ENCODE peak calls at places on chromosomes 13 and 19, in five cellular contexts. C is brain microvascular endothelial cell, A is fibroblast of lung, N is Kasumi-1, L is NCI-H1092. V is an unnamed sample.

GRCh38 chr13:70339738-70340137 is 231.5 kb upstream of the KLHL1 start:
- DNase-seq in C (peak; percentile 6), N (peak; percentile 46), L (no peak), A (no peak), V (peak; percentile 22)

GRCh38 chr13:25602206-25602605 is 230.4 kb downstream of the ATP8A2 start:
- DNase-seq in N (no peak), A (no peak), C (no peak), L (no peak), V (no peak)

GRCh38 chr19:47469419-47469700 is 2.3 kb downstream of the SLC8A2 start:
- DNase-seq in L (no peak), C (no peak), A (no peak), N (no peak), V (no peak)

GRCh38 chr19:45474941-45475516 is 7.2 kb downstream of the FOSB start:
- DNase-seq in A (no peak), C (peak; percentile 34), L (no peak), N (no peak), V (no peak)

GRCh38 chr19:16325671-16326400 is 1.2 kb downstream of the KLF2 start:
- DNase-seq in A (peak; percentile 33), L (peak; percentile 49), N (no peak), C (no peak), V (no peak)

GRCh38 chr13:83024955-83025594 is 857.2 kb downstream of the SLITRK1 start:
- DNase-seq in A (peak; percentile 0), N (no peak), L (no peak), C (no peak), V (no peak)

GRCh38 chr13:107827840-107828549 is 387.3 kb downstream of the LIG4 start:
- DNase-seq in N (no peak), L (no peak), C (no peak), A (no peak), V (no peak)

GRCh38 chr19:45976180-45976579 is 2.5 kb upstream of the NOVA2 start:
- DNase-seq in N (no peak), A (peak; percentile 17), C (peak; percentile 9), L (no peak), V (no peak)

GRCh38 chr19:22422220-22422619 is at the start of gene ZNF98:
- DNase-seq in N (no peak), L (no peak), A (no peak), C (no peak), V (no peak)

GRCh38 chr13:32047796-32048195 is 16.2 kb downstream of the FRY start:
- DNase-seq in C (no peak), A (no peak), L (no peak), N (no peak), V (no peak)

GRCh38 chr19:13588953-13589833 is 82.9 kb upstream of the CACNA1A start:
- DNase-seq in A (peak; percentile 29), N (peak; percentile 62), L (peak; percentile 11), C (peak; percentile 42), V (peak; percentile 7)

GRCh38 chr19:55005684-55006488 is 32.2 kb downstream of the GP6 start:
- DNase-seq in L (no peak), A (peak; percentile 77), C (peak; percentile 37), N (peak; percentile 95), V (peak; percentile 80)

GRCh38 chr13:113668491-113668971 is 1.5 kb downstream of the GRK1 start:
- DNase-seq in N (no peak), L (no peak), C (no peak), A (no peak), V (no peak)

GRCh38 chr19:46990998-46991676 is 28.5 kb upstream of the NPAS1 start:
- DNase-seq in L (peak; percentile 28), A (peak; percentile 70), N (peak; percentile 63), C (peak; percentile 69), V (peak; percentile 35)

GRCh38 chr13:114128624-114129522 is 3.5 kb downstream of the RASA3 start:
- DNase-seq in A (peak; percentile 97), N (peak; percentile 83), L (no peak), C (peak; percentile 93), V (peak; percentile 98)

GRCh38 chr19:15200575-15201364 is at the start of gene NOTCH3:
- DNase-seq in N (no peak), L (no peak), A (no peak), C (no peak), V (no peak)

GRCh38 chr19:56639217-56639616 is 3.7 kb upstream of the SMIM17 start:
- DNase-seq in L (no peak), A (peak; percentile 10), C (no peak), N (peak; percentile 7), V (peak; percentile 25)

GRCh38 chr19:39317476-39317875 is 3.2 kb downstream of the LRFN1 start:
- DNase-seq in C (no peak), A (no peak), N (no peak), L (no peak), V (no peak)

GRCh38 chr19:58097783-58098681 is at the start of gene ZSCAN18:
- DNase-seq in C (peak; percentile 98), N (peak; percentile 92), A (peak; percentile 92), L (peak; percentile 93), V (peak; percentile 71)

GRCh38 chr13:37481005-37481857 is 117.3 kb downstream of the POSTN start:
- DNase-seq in L (peak; percentile 8), C (no peak), A (peak; percentile 99), N (no peak), V (no peak)

GRCh38 chr19:48419158-48419920 is 25.9 kb downstream of the GRIN2D start:
- DNase-seq in N (peak; percentile 75), L (no peak), A (peak; percentile 51), C (peak; percentile 32), V (peak; percentile 44)

GRCh38 chr19:44925114-44925891 is 10.9 kb downstream of the APOC1 start:
- DNase-seq in C (no peak), N (no peak), L (no peak), A (peak; percentile 19), V (peak; percentile 62)

GRCh38 chr19:28929026-28929425 is 283.9 kb downstream of the UQCRFS1 start:
- DNase-seq in N (no peak), C (no peak), L (no peak), A (no peak), V (no peak)

GRCh38 chr19:12646551-12646950 is 20.0 kb downstream of the MAN2B1 start:
- DNase-seq in L (no peak), A (no peak), N (no peak), C (no peak), V (no peak)

GRCh38 chr19:18697680-18698079 is 14.2 kb downstream of the CRTC1 start:
- DNase-seq in A (no peak), L (peak; percentile 54), C (no peak), N (no peak), V (no peak)

GRCh38 chr19:39507715-39508364 is 7.1 kb upstream of the SELENOV start:
- DNase-seq in L (no peak), C (no peak), N (no peak), A (no peak), V (no peak)

GRCh38 chr19:38707512-38708114 is 36.7 kb downstream of the CAPN12 start:
- DNase-seq in N (no peak), A (peak; percentile 65), C (peak; percentile 25), L (no peak), V (no peak)

GRCh38 chr19:18290250-18291018 is 9.0 kb upstream of the JUND start:
- DNase-seq in A (peak; percentile 41), C (peak; percentile 37), L (no peak), N (peak; percentile 19), V (no peak)

GRCh38 chr19:8585894-8586750 is 8.9 kb upstream of the MYO1F start:
- DNase-seq in L (no peak), C (no peak), A (peak; percentile 36), N (peak; percentile 66), V (peak; percentile 11)

GRCh38 chr19:16825312-16826168 is 3.7 kb upstream of the SIN3B start:
- DNase-seq in N (no peak), C (peak; percentile 50), L (no peak), A (peak; percentile 79), V (no peak)

GRCh38 chr13:51589793-51590192 is 5.5 kb downstream of the WDFY2 start:
- DNase-seq in N (no peak), A (no peak), C (no peak), L (no peak), V (no peak)